ENCODE peak calls at places on chromosomes 3 and 15, in eight cellular contexts. M, G, T, W, L, H, V and P are unnamed samples.

GRCh38 chr3:138199847-138200246 is 12.7 kb downstream of the ARMC8 start:
- DNase-seq in L (no peak), T (no peak), G (no peak), V (no peak), W (no peak), H (peak), M (no peak), P (no peak)

GRCh38 chr3:183534249-183534648 is 21.3 kb downstream of the KLHL6 start:
- DNase-seq in H (no peak), L (peak), G (no peak), T (peak), M (no peak), V (peak), W (no peak), P (no peak)

GRCh38 chr15:37090543-37091175 is 9.7 kb downstream of the MEIS2 start:
- DNase-seq in G (no peak), L (no peak), M (no peak), T (no peak), W (no peak), H (no peak), V (no peak), P (no peak)

GRCh38 chr15:70054884-70055387 is 42.8 kb downstream of the TLE3 start:
- DNase-seq in L (no peak), G (no peak), W (no peak), M (no peak), T (no peak), V (no peak), H (no peak), P (no peak)

GRCh38 chr3:30630238-30631030 is 24.0 kb downstream of the TGFBR2 start:
- DNase-seq in L (no peak), H (no peak), M (no peak), V (no peak), T (no peak), W (no peak), G (no peak), P (no peak)

GRCh38 chr3:78177780-78178179 is 1137.9 kb downstream of the ROBO2 start:
- DNase-seq in M (no peak), L (no peak), V (no peak), W (no peak), G (no peak), H (no peak), T (no peak), P (no peak)

GRCh38 chr15:100761253-100761935 is 118.2 kb upstream of the ALDH1A3 start:
- DNase-seq in V (no peak), H (no peak), M (peak), G (no peak), L (no peak), W (no peak), T (no peak), P (no peak)

GRCh38 chr15:25171111-25171811 is 216.5 kb downstream of the SNRPN start:
- DNase-seq in H (no peak), V (no peak), G (no peak), T (no peak), L (no peak), M (no peak), W (no peak), P (no peak)

GRCh38 chr3:66912306-66912705 is 85.8 kb upstream of the KBTBD8 start:
- DNase-seq in H (no peak), G (no peak), L (no peak), W (no peak), T (no peak), M (no peak), V (no peak), P (peak)

GRCh38 chr15:90648137-90649070 is 68.7 kb upstream of the BLM start:
- DNase-seq in L (peak), G (peak), M (peak), T (peak), V (no peak), H (peak), W (peak), P (peak)

GRCh38 chr3:196991581-196992460 is 23.2 kb upstream of the PIGZ start:
- DNase-seq in V (no peak), H (no peak), T (no peak), L (no peak), G (no peak), W (no peak), M (no peak), P (no peak)

GRCh38 chr3:185216587-185216918 is 37.3 kb downstream of the EHHADH start:
- DNase-seq in G (no peak), L (peak), H (no peak), V (no peak), M (no peak), T (no peak), W (no peak), P (no peak)

GRCh38 chr3:126895178-126896066 is 87.5 kb upstream of the PLXNA1 start:
- DNase-seq in W (no peak), H (no peak), G (no peak), V (no peak), M (peak), L (no peak), T (peak), P (no peak)

GRCh38 chr3:129263161-129263910 is 13.9 kb downstream of the COPG1 start:
- DNase-seq in H (no peak), M (no peak), T (no peak), G (no peak), L (no peak), V (no peak), W (no peak), P (no peak)

GRCh38 chr3:113485161-113485609 is 29.8 kb downstream of the SPICE1 start:
- DNase-seq in M (no peak), V (no peak), H (no peak), T (no peak), W (no peak), L (no peak), G (peak), P (no peak)

GRCh38 chr3:147298511-147298982 is 107.8 kb downstream of the ZIC4 start:
- DNase-seq in T (peak), H (no peak), V (peak), L (peak), W (no peak), M (peak), G (peak), P (no peak)

GRCh38 chr3:89098964-89099585 is 8.3 kb upstream of the EPHA3 start:
- DNase-seq in V (peak), L (peak), W (peak), G (peak), T (peak), M (peak), H (peak), P (peak)

GRCh38 chr3:185630182-185630622 is 44.1 kb downstream of the SENP2 start:
- DNase-seq in T (peak), H (no peak), W (no peak), M (peak), L (peak), G (no peak), V (no peak), P (peak)

GRCh38 chr3:181382656-181383055 is 329.1 kb upstream of the SOX2 start:
- DNase-seq in W (no peak), M (no peak), L (no peak), T (no peak), H (no peak), V (no peak), G (no peak), P (no peak)

GRCh38 chr15:38563723-38564519 is 693 bp downstream of the RASGRP1 start:
- DNase-seq in M (peak), T (no peak), G (peak), L (peak), W (peak), V (no peak), H (peak), P (peak)

GRCh38 chr3:141471160-141471559 is 15.7 kb upstream of the RASA2 start:
- DNase-seq in G (no peak), H (no peak), W (no peak), L (peak), V (no peak), M (peak), T (peak), P (no peak)

GRCh38 chr3:128482857-128483656 is 9.9 kb downstream of the GATA2 start:
- DNase-seq in V (no peak), W (peak), G (no peak), H (no peak), L (peak), M (peak), T (peak), P (no peak)

GRCh38 chr3:196108075-196108743 is 26.3 kb upstream of the TFRC start:
- DNase-seq in G (no peak), V (no peak), H (no peak), M (no peak), T (no peak), W (no peak), L (no peak), P (peak)

GRCh38 chr15:47715856-47716445 is 1.4 kb upstream of the SEMA6D start:
- DNase-seq in G (no peak), M (peak), L (no peak), V (no peak), H (no peak), W (no peak), T (no peak), P (no peak)

GRCh38 chr15:93720607-93721006 is 510.8 kb upstream of the MCTP2 start:
- DNase-seq in L (no peak), T (no peak), H (no peak), M (no peak), G (no peak), W (no peak), V (no peak), P (no peak)

GRCh38 chr15:63360170-63360569 is 21.5 kb downstream of the CA12 start:
- DNase-seq in V (no peak), W (no peak), L (no peak), G (no peak), H (no peak), T (no peak), M (no peak), P (no peak)

GRCh38 chr15:39720721-39721611 is 61.7 kb downstream of the FSIP1 start:
- DNase-seq in M (peak), V (no peak), H (no peak), G (peak), T (peak), W (no peak), L (peak), P (no peak)

GRCh38 chr3:126573492-126574117 is 14.9 kb upstream of the C3orf22 start:
- DNase-seq in L (no peak), V (no peak), H (no peak), T (no peak), M (no peak), G (peak), W (no peak), P (peak)